ENCODE peak calls at places on chromosomes 5 and 9, in nine cellular contexts. J is AG04449; X is HT1080; B is amygdala; S is T-helper 9 cell; W is amniotic stem cell; L is fibroblast of mammary gland; D is AG08396; U is stimulated activated CD4-positive, alpha-beta T cell treated with anti-CD3 and anti-CD28 coated beads, Interleukin-15, amount 100 ng/mL, for 1 hour. T is an unnamed sample.

GRCh38 chr5:123754903-123755302 is 242.9 kb downstream of the CSNK1G3 start:
- DNase-seq in J (no peak), X (no peak), B (no peak), S (no peak), W (no peak), L (peak; percentile 6), D (no peak), U (no peak), T (no peak)

GRCh38 chr9:121708768-121709488 is 57.5 kb downstream of the DAB2IP start:
- DNase-seq in J (no peak), X (no peak), B (peak; percentile 39), S (no peak), W (no peak), L (peak; percentile 13), D (peak; percentile 30), U (no peak), T (no peak)

GRCh38 chr9:131657456-131657855 is 82.4 kb downstream of the RAPGEF1 start:
- DNase-seq in J (no peak), X (no peak), B (no peak), S (no peak), W (no peak), L (no peak), D (no peak), U (no peak), T (no peak)

GRCh38 chr9:110520120-110520701 is 59.3 kb downstream of the SVEP1 start:
- DNase-seq in J (no peak), X (no peak), B (no peak), S (no peak), W (peak; percentile 4), L (peak; percentile 93), D (no peak), U (no peak), T (no peak)

GRCh38 chr9:102507044-102507687 is 488.0 kb upstream of the CYLC2 start:
- DNase-seq in J (no peak), X (no peak), B (no peak), S (no peak), W (no peak), L (no peak), D (no peak), U (no peak), T (no peak)

GRCh38 chr9:893843-894420 is 52.4 kb downstream of the DMRT1 start:
- DNase-seq in J (no peak), X (peak; percentile 43), B (no peak), S (peak; percentile 7), W (peak; percentile 6), L (peak; percentile 71), D (peak; percentile 56), U (peak; percentile 10), T (peak; percentile 16)

GRCh38 chr5:113166710-113167366 is 190.2 kb downstream of the DCP2 start:
- DNase-seq in J (peak; percentile 41), X (peak; percentile 99), B (no peak), S (no peak), W (no peak), L (peak; percentile 89), D (peak; percentile 53), U (no peak), T (no peak)

GRCh38 chr5:167578977-167579700 is 712.3 kb upstream of the WWC1 start:
- DNase-seq in J (no peak), X (peak; percentile 29), B (no peak), S (no peak), W (no peak), L (peak; percentile 69), D (no peak), U (no peak), T (no peak)

GRCh38 chr5:143316844-143317631 is 86.4 kb downstream of the NR3C1 start:
- DNase-seq in J (no peak), X (no peak), B (no peak), S (no peak), W (no peak), L (no peak), D (no peak), U (no peak), T (no peak)

GRCh38 chr5:108259306-108259705 is 122.6 kb downstream of the FBXL17 start:
- DNase-seq in J (peak; percentile 24), X (no peak), B (no peak), S (no peak), W (peak; percentile 7), L (peak; percentile 24), D (peak; percentile 8), U (no peak), T (no peak)

GRCh38 chr5:67287795-67288194 is 91.2 kb upstream of the CD180 start:
- DNase-seq in J (peak; percentile 52), X (peak; percentile 18), B (no peak), S (no peak), W (peak; percentile 57), L (peak; percentile 57), D (peak; percentile 30), U (no peak), T (no peak)

GRCh38 chr9:108724669-108725068 is 131.1 kb downstream of the ACTL7B start:
- DNase-seq in J (peak; percentile 14), X (no peak), B (no peak), S (no peak), W (no peak), L (peak; percentile 16), D (no peak), U (no peak), T (no peak)

GRCh38 chr5:14715481-14715880 is 51.0 kb downstream of the OTULIN start:
- DNase-seq in J (peak; percentile 29), X (no peak), B (no peak), S (no peak), W (no peak), L (peak; percentile 19), D (no peak), U (no peak), T (no peak)

GRCh38 chr9:4762889-4763521 is 22.0 kb upstream of the AK3 start:
- DNase-seq in J (no peak), X (peak; percentile 38), B (no peak), S (no peak), W (no peak), L (peak; percentile 64), D (no peak), U (no peak), T (no peak)

GRCh38 chr5:148005788-148006520 is 57.8 kb upstream of the SPINK5 start:
- DNase-seq in J (no peak), X (peak; percentile 30), B (no peak), S (no peak), W (no peak), L (peak; percentile 9), D (no peak), U (no peak), T (no peak)

GRCh38 chr5:76169536-76169935 is 86.4 kb downstream of the SV2C start:
- DNase-seq in J (no peak), X (no peak), B (no peak), S (no peak), W (no peak), L (no peak), D (no peak), U (no peak), T (no peak)

GRCh38 chr5:88436290-88436689 is 167.6 kb upstream of the TMEM161B start:
- DNase-seq in J (no peak), X (no peak), B (no peak), S (no peak), W (no peak), L (no peak), D (no peak), U (no peak), T (no peak)

GRCh38 chr9:31605164-31605563 is 779.3 kb upstream of the ACO1 start:
- DNase-seq in J (no peak), X (no peak), B (no peak), S (no peak), W (no peak), L (no peak), D (no peak), U (no peak), T (no peak)

GRCh38 chr5:10366310-10367297 is 13.1 kb downstream of the MARCHF6 start:
- DNase-seq in J (no peak), X (no peak), B (no peak), S (no peak), W (peak; percentile 49), L (peak; percentile 48), D (no peak), U (no peak), T (no peak)

GRCh38 chr5:140303987-140304386 is 1.1 kb upstream of the PFDN1 start:
- DNase-seq in J (no peak), X (no peak), B (no peak), S (no peak), W (no peak), L (peak; percentile 40), D (no peak), U (no peak), T (no peak)

GRCh38 chr5:86546582-86546981 is 71.2 kb upstream of the COX7C start:
- DNase-seq in J (no peak), X (peak; percentile 32), B (no peak), S (no peak), W (no peak), L (no peak), D (no peak), U (no peak), T (no peak)

GRCh38 chr9:94865599-94866456 is 139.3 kb downstream of the AOPEP start:
- DNase-seq in J (no peak), X (no peak), B (peak; percentile 16), S (no peak), W (no peak), L (no peak), D (no peak), U (no peak), T (no peak)

GRCh38 chr5:111364992-111365391 is 140.8 kb downstream of the CAMK4 start:
- DNase-seq in J (no peak), X (no peak), B (no peak), S (no peak), W (no peak), L (peak; percentile 17), D (no peak), U (no peak), T (no peak)

GRCh38 chr5:3311443-3311842 is 284.2 kb upstream of the IRX1 start:
- DNase-seq in J (no peak), X (peak; percentile 84), B (no peak), S (no peak), W (no peak), L (no peak), D (no peak), U (no peak), T (no peak)

GRCh38 chr5:132510076-132510475 is 19.5 kb upstream of the IRF1 start:
- DNase-seq in J (no peak), X (peak; percentile 33), B (no peak), S (no peak), W (no peak), L (peak; percentile 92), D (peak; percentile 45), U (no peak), T (no peak)

GRCh38 chr5:68593211-68593701 is 377.7 kb downstream of the PIK3R1 start:
- DNase-seq in J (no peak), X (no peak), B (no peak), S (no peak), W (no peak), L (no peak), D (no peak), U (no peak), T (no peak)

GRCh38 chr9:112582863-112583262 is 96.2 kb downstream of the KIAA1958 start:
- DNase-seq in J (no peak), X (no peak), B (no peak), S (no peak), W (no peak), L (no peak), D (no peak), U (no peak), T (no peak)

T was measured in effector memory CD4-positive, alpha-beta T cell.